ENCODE peak calls at places on chromosomes 5 and 9, in four cellular contexts. K is hepatocyte, I is GM23248, R is neural progenitor cell. Z is an unnamed sample.

GRCh38 chr5:146799235-146800015 is 79.1 kb downstream of the PPP2R2B start:
- DNase-seq in K (no peak), I (no peak), R (no peak), Z (no peak)

GRCh38 chr9:134208981-134209725 is 44.8 kb upstream of the RNU6ATAC start:
- DNase-seq in K (no peak), I (no peak), R (no peak), Z (no peak)

GRCh38 chr9:117656007-117656406 is 48.2 kb upstream of the TLR4 start:
- DNase-seq in K (no peak), I (peak; percentile 55), R (no peak), Z (peak; percentile 50)

GRCh38 chr5:123776761-123777160 is 264.8 kb downstream of the CSNK1G3 start:
- DNase-seq in K (no peak), I (peak; percentile 85), R (no peak), Z (peak; percentile 95)

GRCh38 chr9:19998153-19998552 is 209.3 kb upstream of the SLC24A2 start:
- DNase-seq in K (no peak), I (peak; percentile 28), R (no peak), Z (peak; percentile 19)

GRCh38 chr9:36386396-36386795 is 13.7 kb downstream of the RNF38 start:
- DNase-seq in K (no peak), I (no peak), R (no peak), Z (no peak)

GRCh38 chr9:20611751-20612287 is 10.5 kb downstream of the MLLT3 start:
- DNase-seq in K (peak; percentile 26), I (peak; percentile 79), R (peak; percentile 14), Z (peak; percentile 88)

GRCh38 chr9:125637264-125637663 is 69.7 kb downstream of the MAPKAP1 start:
- DNase-seq in K (no peak), I (no peak), R (no peak), Z (no peak)

GRCh38 chr5:78718185-78718584 is 69.6 kb upstream of the LHFPL2 start:
- DNase-seq in K (no peak), I (no peak), R (no peak), Z (no peak)

GRCh38 chr5:133902521-133903118 is 65.8 kb downstream of the C5orf15 start:
- DNase-seq in K (no peak), I (no peak), R (no peak), Z (no peak)

GRCh38 chr5:14449052-14449661 is 132.4 kb upstream of the OTULINL start:
- DNase-seq in K (peak; percentile 49), I (peak; percentile 98), R (no peak), Z (peak; percentile 72)

GRCh38 chr9:12846035-12846434 is 71.2 kb downstream of the LURAP1L start:
- DNase-seq in K (no peak), I (peak; percentile 82), R (no peak), Z (no peak)

GRCh38 chr5:132389453-132390286 is 20.2 kb downstream of the SLC22A5 start:
- DNase-seq in K (peak; percentile 90), I (peak; percentile 100), R (no peak), Z (peak; percentile 100)

GRCh38 chr5:99059685-99060084 is 130.9 kb upstream of the CHD1 start:
- DNase-seq in K (no peak), I (no peak), R (no peak), Z (no peak)

GRCh38 chr5:99061711-99062110 is 132.9 kb upstream of the CHD1 start:
- DNase-seq in K (no peak), I (peak; percentile 91), R (no peak), Z (peak; percentile 82)

GRCh38 chr5:99063737-99064136 is 134.9 kb upstream of the CHD1 start:
- DNase-seq in K (no peak), I (peak; percentile 12), R (no peak), Z (no peak)

GRCh38 chr5:99060306-99061261 is 131.8 kb upstream of the CHD1 start:
- DNase-seq in K (peak; percentile 82), I (peak; percentile 78), R (peak; percentile 71), Z (peak; percentile 75)

DNA sequence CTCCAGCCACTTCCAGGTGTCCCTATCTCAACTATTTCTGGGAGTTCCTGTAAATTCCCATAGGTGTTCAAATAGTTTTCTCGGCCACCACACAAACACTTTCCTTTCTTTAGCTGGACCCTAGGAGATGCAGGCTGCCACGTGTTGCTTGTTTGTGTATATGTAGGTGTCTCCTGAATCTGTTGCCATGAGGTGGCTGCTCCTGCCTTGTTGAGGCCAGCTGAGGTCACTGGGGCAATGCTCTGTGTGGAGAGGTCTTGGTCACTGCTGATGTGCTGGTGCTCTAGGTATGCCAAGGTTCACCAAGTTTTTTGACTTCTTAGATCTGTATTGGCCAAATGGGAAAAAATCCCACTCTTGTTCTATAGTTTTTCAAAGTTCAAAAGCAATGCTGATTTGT is 132.5 kb upstream of the CHD1 start:
- DNase-seq in K (no peak), I (peak; percentile 63), R (no peak), Z (no peak)
- H2AFZ ChIP-seq in K (no peak overlapping the region), I (peak overlapping the region; percentile 71), R (no peak overlapping the region), Z (peak overlapping the region; percentile 44)

DNA sequence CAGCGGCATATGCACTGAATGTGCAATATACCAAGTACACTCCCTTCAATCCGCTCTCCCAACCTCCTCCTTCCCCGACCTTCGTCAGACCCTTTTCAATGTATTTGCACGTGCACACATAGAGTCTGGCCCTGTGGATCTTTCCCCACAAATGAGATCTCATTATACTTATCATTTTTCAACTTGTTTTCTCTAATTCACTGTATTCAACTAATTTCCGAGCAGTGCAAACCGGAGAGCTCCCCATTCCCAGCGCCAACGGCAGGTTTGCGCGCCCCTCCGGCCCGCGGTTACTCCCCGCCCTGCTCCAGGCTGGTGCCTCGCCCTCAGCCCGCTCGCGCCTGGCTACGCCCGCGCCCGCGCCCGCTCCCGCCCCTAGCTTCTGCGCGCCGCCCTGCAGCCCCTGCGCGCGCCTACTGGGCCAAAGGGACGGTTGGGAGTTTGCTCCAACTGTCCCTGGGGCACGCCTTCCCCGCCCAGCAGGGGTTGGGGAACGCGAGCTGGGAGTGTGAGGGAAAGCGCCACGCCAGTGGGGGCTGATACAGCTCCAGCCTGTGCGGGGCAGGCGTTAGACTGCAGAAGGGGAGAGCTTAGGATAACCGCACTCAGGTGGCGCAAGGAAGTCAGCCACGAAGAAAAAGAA is 3.3 kb upstream of the CDC20B start:
- DNase-seq in K (peak; percentile 80), I (peak; percentile 67), R (peak; percentile 94), Z (peak; percentile 14)
- TF ChIP-seq EZH2 in K (peak; percentile 37), I (peak; percentile 22), R (peak; percentile 65), Z (peak; percentile 53)

GRCh38 chr5:142307491-142307890 is 17.3 kb downstream of the SPRY4 start:
- DNase-seq in K (no peak), I (no peak), R (no peak), Z (no peak)
- H3K4me1 ChIP-seq in K (peaks cover 13% of the 10 kb centered on the region), I (peaks cover 13% of the 10 kb centered on the region), R (no peaks in the 10 kb centered on the region), Z (peaks cover 20% of the 10 kb centered on the region)

DNA sequence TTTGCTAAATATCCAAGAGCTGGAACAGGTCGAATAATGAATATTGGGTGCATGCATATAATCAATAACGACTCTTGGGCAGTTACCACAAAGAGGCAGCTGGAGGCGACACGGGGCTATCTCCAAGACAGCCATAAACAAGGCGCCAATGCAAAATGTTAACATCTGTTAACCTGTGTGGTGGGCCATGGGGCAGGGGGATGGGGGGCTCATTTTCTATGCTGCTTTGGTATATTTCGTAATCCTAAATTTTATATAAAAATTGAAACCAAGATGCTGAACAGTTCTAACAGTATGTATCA is 1.3 kb upstream of the RNF44 start:
- DNase-seq in K (peak; percentile 25), I (no peak), R (peak; percentile 31), Z (no peak)
- H2AFZ ChIP-seq in K (no peak overlapping the region), I (peak overlapping the region; percentile 86), R (no peak overlapping the region), Z (no peak overlapping the region)

GRCh38 chr5:154479160-154479943 is 1.3 kb upstream of the HAND1 start:
- DNase-seq in K (no peak), I (no peak), R (peak; percentile 48), Z (no peak)
- TF ChIP-seq EZH2 in K (peak; percentile 80), I (peak; percentile 73), R (peak; percentile 93), Z (peak; percentile 95)

DNA sequence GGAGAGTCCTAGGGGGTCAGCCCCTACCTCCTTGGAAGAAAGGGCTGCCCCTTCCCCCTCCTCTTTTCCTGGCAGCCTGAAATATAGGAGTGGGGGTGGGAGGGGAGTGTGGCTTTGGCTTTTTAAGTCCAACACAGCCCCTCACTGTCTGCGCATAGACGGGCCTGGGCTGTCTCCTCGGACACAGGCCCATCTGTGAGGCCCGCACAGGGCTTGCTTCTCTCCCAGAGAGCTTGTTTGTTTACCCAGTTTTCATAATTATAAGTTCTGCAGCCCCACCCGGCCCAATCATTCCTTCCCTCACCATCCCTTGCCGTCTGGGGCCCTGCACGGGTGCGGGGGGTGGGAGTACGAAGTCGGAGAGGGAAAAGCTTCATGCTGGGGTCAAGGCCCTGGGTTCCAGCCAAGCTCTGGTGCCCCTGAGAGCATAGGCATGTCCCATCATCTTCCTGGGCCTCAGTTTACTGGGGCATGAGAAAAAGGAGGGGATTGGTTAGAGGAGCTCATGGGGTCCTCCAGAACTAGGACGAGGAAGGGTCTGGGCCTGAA is 54.0 kb upstream of the STXBP1 start:
- DNase-seq in K (no peak), I (no peak), R (no peak), Z (no peak)
- H3K4me1 ChIP-seq in K (peaks cover 50% of the 10 kb centered on the region), I (peaks cover 87% of the 10 kb centered on the region), R (peaks cover 40% of the 10 kb centered on the region), Z (peaks cover 75% of the 10 kb centered on the region)

GRCh38 chr5:88691945-88692868 is 190.8 kb downstream of the MEF2C start:
- DNase-seq in K (no peak), I (peak; percentile 32), R (peak; percentile 57), Z (no peak)
- H2AFZ ChIP-seq in K (peak overlapping the region; percentile 23), I (peak overlapping the region; percentile 35), R (no peak overlapping the region), Z (peak overlapping the region; percentile 41)

GRCh38 chr5:139637438-139638089 is 10.6 kb upstream of the CXXC5 start:
- DNase-seq in K (peak; percentile 91), I (peak; percentile 93), R (peak; percentile 89), Z (peak; percentile 84)
- TF ChIP-seq EZH2 in K (no peak), I (no peak), R (peak; percentile 44), Z (no peak)

Z was measured in fibroblast of lung.